ENCODE peak calls at places on chromosomes 5 and 9, in five cellular contexts. M, B, L, E and A are unnamed samples.

GRCh38 chr5:103216137-103216536 is 42.4 kb upstream of the MACIR start:
- DNase-seq in L (no peak), B (no peak), M (no peak), E (no peak), A (no peak)

GRCh38 chr5:180313677-180314076 is 21.8 kb upstream of the MAPK9 start:
- DNase-seq in L (peak), M (peak), B (no peak), E (no peak), A (peak)

GRCh38 chr9:109171926-109172325 is 4.9 kb upstream of the FRRS1L start:
- DNase-seq in L (no peak), E (no peak), M (no peak), B (peak), A (no peak)

GRCh38 chr9:89407070-89407469 is 88.8 kb downstream of the SECISBP2 start:
- DNase-seq in M (no peak), L (no peak), B (no peak), E (no peak), A (no peak)

GRCh38 chr5:82151622-82152021 is 126.5 kb downstream of the RPS23 start:
- DNase-seq in E (no peak), M (no peak), L (no peak), B (no peak), A (no peak)

GRCh38 chr5:101424530-101425175 is 521.6 kb upstream of the ST8SIA4 start:
- DNase-seq in L (no peak), M (no peak), B (peak), E (no peak), A (no peak)

GRCh38 chr5:82911902-82912301 is 165.3 kb downstream of the TMEM167A start:
- DNase-seq in B (no peak), L (no peak), M (no peak), E (no peak), A (no peak)

GRCh38 chr5:119420173-119420572 is 32.1 kb upstream of the HSD17B4 start:
- DNase-seq in E (no peak), M (no peak), B (no peak), L (no peak), A (no peak)

GRCh38 chr5:87916320-87916719 is 352.3 kb downstream of the TMEM161B start:
- DNase-seq in M (no peak), L (no peak), E (no peak), B (no peak), A (no peak)

GRCh38 chr5:78613756-78614155 is 34.8 kb downstream of the LHFPL2 start:
- DNase-seq in B (no peak), E (no peak), L (no peak), M (no peak), A (no peak)

GRCh38 chr9:79046401-79046800 is 525.4 kb upstream of the TLE4 start:
- DNase-seq in M (no peak), E (no peak), L (no peak), B (no peak), A (no peak)

GRCh38 chr9:108953983-108954574 is 19.9 kb downstream of the ABITRAM start:
- DNase-seq in M (no peak), B (peak), E (peak), L (peak), A (no peak)

GRCh38 chr9:36163840-36164175 is 5.4 kb upstream of the CCIN start:
- DNase-seq in E (no peak), M (no peak), B (peak), L (no peak), A (no peak)

GRCh38 chr5:134451618-134452505 is 40.2 kb upstream of the CDKN2AIPNL start:
- DNase-seq in B (peak), L (peak), M (no peak), E (no peak), A (no peak)

GRCh38 chr5:151023047-151023615 is 2.7 kb downstream of the GPX3 start:
- DNase-seq in M (no peak), L (peak), B (no peak), E (no peak), A (no peak)

GRCh38 chr9:98506422-98507054 is 202.2 kb downstream of the GABBR2 start:
- DNase-seq in L (no peak), B (no peak), M (no peak), E (no peak), A (no peak)

GRCh38 chr9:2257530-2257929 is 242.4 kb downstream of the SMARCA2 start:
- DNase-seq in B (no peak), E (peak), L (no peak), M (no peak), A (no peak)

GRCh38 chr9:136090768-136091581 is 4.1 kb downstream of the NACC2 start:
- DNase-seq in B (peak), M (no peak), L (peak), E (no peak), A (peak)

GRCh38 chr5:72812483-72812882 is 4.0 kb upstream of the TNPO1 start:
- DNase-seq in L (no peak), B (no peak), M (no peak), E (peak), A (no peak)

GRCh38 chr9:121199921-121200320 is 1.7 kb downstream of the RAB14 start:
- DNase-seq in B (no peak), E (no peak), M (no peak), L (no peak), A (no peak)

GRCh38 chr5:73625905-73626811 is at the start of gene ARHGEF28:
- DNase-seq in E (no peak), B (peak), L (peak), M (peak), A (peak)

GRCh38 chr9:120715331-120715924 is 1.2 kb upstream of the MEGF9 start:
- DNase-seq in E (no peak), M (no peak), B (peak), L (peak), A (peak)

DNA sequence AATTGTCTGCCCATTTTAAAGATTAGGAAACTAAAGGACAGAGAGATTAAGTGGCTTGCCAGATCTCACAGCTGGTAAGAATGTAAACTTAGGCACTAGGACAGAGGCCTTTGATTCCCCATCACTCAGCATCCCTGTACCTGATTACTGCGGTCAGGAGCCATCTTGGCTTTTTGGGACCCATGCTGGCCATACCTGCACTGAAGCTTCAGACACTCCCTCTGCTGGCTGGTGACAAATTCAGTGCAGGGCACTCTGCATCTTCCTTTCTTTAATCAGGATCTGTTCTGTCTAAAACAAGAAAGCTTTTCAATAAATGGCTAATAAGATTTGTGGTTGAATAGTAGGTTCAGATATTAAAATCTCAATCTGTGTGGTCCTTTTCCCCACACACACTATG is 215.5 kb upstream of the RORB start:
- DNase-seq in E (peak), L (no peak), B (no peak), M (peak), A (no peak)
- TF ChIP-seq CTCF in E (peak), L (no peak), B (no peak), M (peak), A (no peak)

GRCh38 chr5:91168859-91169258 is 214.3 kb downstream of the ARRDC3 start:
- DNase-seq in M (no peak), B (no peak), L (no peak), E (no peak), A (no peak)
- TF ChIP-seq CTCF in M (no peak), B (no peak), L (no peak), E (no peak), A (no peak)

DNA sequence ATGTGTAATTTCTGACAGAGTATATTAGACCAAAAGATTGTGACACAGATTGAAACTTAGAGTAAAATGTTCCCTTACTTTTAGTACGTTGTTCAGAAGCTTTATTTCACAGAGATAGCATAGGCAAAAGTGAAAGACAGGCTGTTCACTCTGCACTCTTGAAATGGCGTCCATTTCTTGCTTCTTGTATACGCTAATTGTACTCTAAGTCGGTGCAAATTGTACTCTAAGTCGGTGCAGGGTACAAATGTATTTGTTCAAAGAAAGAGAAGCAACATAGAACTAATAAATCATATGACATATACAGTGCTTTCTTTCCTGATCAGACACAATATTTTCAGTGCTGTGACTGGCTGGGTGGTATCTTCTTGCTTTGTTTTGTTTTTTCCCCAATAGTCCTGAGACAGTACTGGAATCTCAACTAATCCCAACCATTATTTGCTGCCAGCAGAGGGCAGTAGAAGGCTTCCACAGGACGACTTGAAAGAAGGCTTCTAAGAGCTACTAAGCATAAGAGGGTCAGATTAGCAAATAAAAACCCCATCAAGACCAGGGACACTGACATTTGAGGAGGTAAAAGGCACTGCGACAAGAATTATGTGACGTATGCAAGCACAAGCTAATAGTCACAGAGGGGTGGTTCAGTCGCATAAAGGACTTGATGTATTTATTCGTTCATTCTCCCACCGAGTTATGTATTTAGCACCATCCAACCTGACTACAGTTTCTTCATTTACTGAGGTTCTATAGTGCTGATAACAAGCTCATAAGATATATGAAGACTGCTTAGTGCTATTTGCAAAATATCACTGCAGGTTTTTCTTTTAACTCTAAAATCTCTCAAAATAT is 831.8 kb downstream of the TAF11L14 start:
- DNase-seq in E (peak), B (peak), L (peak), M (peak), A (peak)
- TF ChIP-seq CTCF in E (peak), B (peak), L (peak), M (peak), A (peak)

DNA sequence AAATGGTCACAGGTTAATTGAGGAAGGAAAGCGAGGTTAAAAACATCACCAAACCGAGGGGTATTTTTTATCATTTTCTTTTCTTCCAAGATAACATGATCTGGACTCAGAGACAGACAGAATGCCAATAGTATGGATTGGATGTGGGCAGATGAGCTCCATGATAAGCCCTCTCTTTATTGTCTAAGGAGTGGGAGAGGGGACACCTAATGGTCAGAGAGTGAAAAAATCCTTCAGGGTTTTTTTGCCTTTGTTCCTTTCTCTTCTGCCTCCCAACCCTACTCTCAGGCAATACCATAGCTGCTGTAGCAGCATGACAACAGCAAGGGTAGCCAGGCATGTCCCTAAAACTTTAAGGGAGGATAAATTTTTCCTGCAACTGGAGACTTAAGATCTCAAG is 94.7 kb downstream of the DIRAS2 start:
- DNase-seq in B (no peak), M (no peak), L (no peak), E (peak), A (no peak)
- TF ChIP-seq CTCF in B (peak), M (no peak), L (no peak), E (peak), A (no peak)

GRCh38 chr5:130112246-130112645 is 208.0 kb downstream of the CHSY3 start:
- DNase-seq in B (no peak), M (no peak), E (no peak), L (no peak), A (no peak)

GRCh38 chr5:130111723-130112122 is 207.5 kb downstream of the CHSY3 start:
- DNase-seq in M (no peak), B (no peak), E (no peak), L (no peak), A (no peak)

GRCh38 chr5:130104895-130105684 is 200.8 kb downstream of the CHSY3 start:
- DNase-seq in E (no peak), L (no peak), B (no peak), M (no peak), A (no peak)

GRCh38 chr5:130110333-130110732 is 206.1 kb downstream of the CHSY3 start:
- DNase-seq in E (no peak), B (no peak), M (no peak), L (no peak), A (no peak)

GRCh38 chr5:130109152-130109551 is 204.9 kb downstream of the CHSY3 start:
- DNase-seq in E (peak), M (no peak), B (peak), L (no peak), A (no peak)
- TF ChIP-seq CTCF in E (peak), M (peak), B (peak), L (peak), A (peak)

GRCh38 chr9:84932915-84933527 is 263.5 kb downstream of the NTRK2 start:
- DNase-seq in B (peak), M (no peak), L (no peak), E (no peak), A (no peak)
- TF ChIP-seq CTCF in B (no peak), M (peak), L (no peak), E (no peak), A (no peak)

DNA sequence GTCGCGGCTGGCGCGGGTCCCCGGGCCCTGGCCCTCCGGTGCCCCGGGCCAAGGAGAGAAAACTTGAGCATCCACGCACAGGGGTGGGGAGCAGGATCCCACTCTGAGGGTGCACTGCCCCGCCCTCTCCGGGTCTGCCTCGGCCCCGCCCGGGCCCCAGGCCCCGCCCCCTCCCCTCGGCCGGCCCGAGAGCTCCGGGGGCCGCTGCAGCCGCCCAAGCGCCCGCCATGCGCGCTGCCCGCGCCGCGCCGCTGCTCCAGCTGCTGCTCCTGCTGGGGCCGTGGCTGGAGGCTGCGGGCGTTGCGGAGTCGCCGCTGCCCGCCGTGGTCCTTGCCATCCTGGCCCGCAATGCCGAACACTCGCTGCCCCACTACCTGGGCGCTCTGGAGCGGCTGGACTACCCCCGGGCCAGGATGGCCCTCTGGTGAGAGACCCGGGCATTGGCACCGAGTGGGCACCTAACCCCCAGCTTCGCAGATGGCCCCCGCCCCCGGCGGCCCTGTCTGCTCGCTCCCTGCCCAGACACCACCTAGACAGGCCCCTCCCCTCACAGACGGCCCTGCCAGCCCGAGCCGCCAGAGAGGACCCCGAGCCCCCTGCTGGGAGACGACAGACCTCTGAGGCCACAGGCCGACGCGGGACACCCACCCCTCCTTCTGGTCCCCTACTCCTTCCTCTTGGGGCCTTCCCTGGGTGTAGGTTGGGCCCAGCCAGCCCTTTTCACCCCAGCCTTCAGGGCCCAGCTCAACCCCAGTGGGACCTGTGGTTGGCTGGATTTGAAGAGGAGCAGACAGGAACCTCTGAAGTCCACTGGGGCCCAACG is at the start of gene CERCAM:
- DNase-seq in M (peak), L (peak), B (peak), E (peak), A (peak)
- TF ChIP-seq CTCF in M (no peak), L (no peak), B (peak), E (no peak), A (no peak)

GRCh38 chr5:108619815-108620214 is 127.9 kb upstream of the FER start:
- DNase-seq in L (no peak), B (no peak), E (no peak), M (no peak), A (no peak)

GRCh38 chr5:108625654-108626053 is 122.0 kb upstream of the FER start:
- DNase-seq in B (no peak), M (no peak), E (no peak), L (no peak), A (no peak)

GRCh38 chr5:108620516-108620915 is 127.2 kb upstream of the FER start:
- DNase-seq in L (no peak), M (no peak), E (no peak), B (no peak), A (no peak)

GRCh38 chr5:108629779-108630178 is 117.9 kb upstream of the FER start:
- DNase-seq in B (no peak), M (no peak), E (no peak), L (no peak), A (no peak)

GRCh38 chr5:108623826-108624225 is 123.9 kb upstream of the FER start:
- DNase-seq in B (no peak), E (no peak), L (no peak), M (no peak), A (no peak)
- TF ChIP-seq CTCF in B (no peak), E (no peak), L (no peak), M (no peak), A (no peak)

DNA sequence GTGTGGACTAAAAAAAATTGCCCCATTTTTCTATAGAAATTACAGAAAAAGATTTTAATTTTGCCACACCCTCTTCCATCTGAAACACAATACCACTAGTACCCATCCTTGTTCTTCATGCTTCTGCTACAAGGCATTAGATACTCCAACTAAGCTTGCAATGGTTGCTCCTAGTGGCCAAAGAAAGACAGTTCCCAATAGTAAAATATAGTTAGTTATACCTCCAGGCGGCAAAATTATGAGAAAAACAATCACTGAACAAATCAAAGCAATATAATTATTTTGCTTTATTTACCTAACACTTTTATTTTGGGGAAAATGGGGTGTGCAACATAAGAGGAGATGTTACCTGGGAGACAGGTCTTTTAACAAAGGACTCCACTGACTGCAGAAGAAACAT is 101.2 kb downstream of the RAPGEF6 start:
- DNase-seq in M (no peak), E (no peak), B (no peak), L (no peak), A (no peak)
- TF ChIP-seq CTCF in M (no peak), E (peak), B (peak), L (peak), A (peak)